ENCODE peak calls at places on chromosomes 5 and 9, in four cellular contexts. R is trophoblast cell, B is IMR-90, A is H9. F is an unnamed sample.

GRCh38 chr9:115411993-115412452 is 294.1 kb upstream of the TNC start:
- DNase-seq in A (no peak), B (peak; percentile 83), R (no peak), F (no peak)

GRCh38 chr9:131039129-131039954 is 30.4 kb downstream of the LAMC3 start:
- DNase-seq in R (no peak), A (no peak), B (no peak), F (no peak)

GRCh38 chr5:176995896-176996767 is 10.4 kb downstream of the UIMC1 start:
- DNase-seq in B (peak; percentile 79), A (no peak), R (no peak), F (no peak)

GRCh38 chr5:76724871-76725270 is 8.9 kb downstream of the F2R start:
- DNase-seq in B (peak; percentile 88), R (no peak), A (no peak), F (no peak)

GRCh38 chr9:30964332-30964731 is 1420.1 kb upstream of the ACO1 start:
- DNase-seq in B (no peak), R (no peak), A (no peak), F (no peak)

GRCh38 chr9:137982132-137982666 is 104.6 kb downstream of the CACNA1B start:
- DNase-seq in B (no peak), A (no peak), R (no peak), F (no peak)

GRCh38 chr9:133048595-133048994 is 13.2 kb upstream of the CEL start:
- DNase-seq in R (no peak), A (peak; percentile 52), B (peak; percentile 11), F (no peak)

GRCh38 chr9:36603006-36603405 is 30.3 kb downstream of the MELK start:
- DNase-seq in B (peak; percentile 66), R (no peak), A (no peak), F (no peak)

GRCh38 chr9:12862596-12862995 is 87.8 kb downstream of the LURAP1L start:
- DNase-seq in R (no peak), A (no peak), B (no peak), F (no peak)

GRCh38 chr5:117414926-117415325 is 840.3 kb upstream of the SEMA6A start:
- DNase-seq in R (no peak), A (no peak), B (no peak), F (no peak)

GRCh38 chr9:129895376-129896268 is 60.4 kb downstream of the USP20 start:
- DNase-seq in R (no peak), A (no peak), B (no peak), F (no peak)

GRCh38 chr5:68898961-68899471 is 194.8 kb upstream of the SLC30A5 start:
- DNase-seq in A (peak; percentile 68), B (peak; percentile 25), R (peak; percentile 51), F (no peak)

GRCh38 chr9:132012704-132013345 is 66.8 kb downstream of the MED27 start:
- DNase-seq in B (no peak), A (no peak), R (no peak), F (no peak)

GRCh38 chr9:112555844-112556482 is 69.3 kb downstream of the KIAA1958 start:
- DNase-seq in R (peak; percentile 55), B (no peak), A (no peak), F (no peak)

GRCh38 chr9:96025995-96026572 is 150.6 kb downstream of the ERCC6L2 start:
- DNase-seq in B (no peak), A (peak; percentile 89), R (no peak), F (peak; percentile 49)

GRCh38 chr5:42840279-42840678 is 28.6 kb upstream of the SELENOP start:
- DNase-seq in A (no peak), B (peak; percentile 58), R (no peak), F (no peak)

GRCh38 chr9:117083440-117083984 is 331.3 kb downstream of the ASTN2 start:
- DNase-seq in A (no peak), B (no peak), R (no peak), F (no peak)

GRCh38 chr5:155872801-155873200 is 454.2 kb upstream of the SGCD start:
- DNase-seq in A (no peak), R (no peak), B (peak; percentile 3), F (no peak)

GRCh38 chr9:69344459-69344858 is 19.4 kb downstream of the ENTREP1 start:
- DNase-seq in B (no peak), R (no peak), A (no peak), F (no peak)

DNA sequence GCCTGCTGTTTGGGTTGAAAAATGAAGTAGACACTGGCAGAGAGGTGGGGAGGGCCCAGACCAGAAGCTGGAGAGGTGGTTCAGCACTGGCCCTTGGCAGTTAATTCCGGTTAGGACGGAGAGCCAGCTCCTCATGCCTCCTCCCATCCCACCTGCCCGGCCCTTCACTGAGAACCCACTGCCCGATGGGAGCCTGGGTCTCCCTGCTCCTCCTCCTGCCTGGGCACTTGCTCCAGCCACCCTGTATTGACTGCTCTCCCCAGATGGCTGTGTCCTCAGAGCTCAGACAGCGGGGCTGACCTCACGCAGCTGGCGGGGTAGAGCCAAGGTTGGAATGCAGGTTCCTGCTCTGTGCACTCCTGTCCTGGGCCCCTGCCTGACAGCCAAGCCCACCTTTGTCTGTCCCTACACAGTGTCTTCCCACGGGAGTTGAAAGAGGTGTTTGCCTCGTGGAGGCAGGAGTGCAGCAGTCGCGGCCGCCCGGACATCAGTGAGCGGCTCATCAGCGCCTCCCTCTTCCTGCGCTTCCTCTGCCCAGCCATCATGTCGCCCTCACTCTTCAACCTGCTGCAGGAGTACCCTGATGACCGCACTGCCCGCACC is 114.7 kb downstream of the DAB2IP start:
- DNase-seq in R (no peak), B (no peak), A (no peak), F (no peak)
- H2AK5ac ChIP-seq in R (peak overlapping the region; percentile 23), B (peak overlapping the region; percentile 97), A (no peak overlapping the region), F (no peak overlapping the region)

DNA sequence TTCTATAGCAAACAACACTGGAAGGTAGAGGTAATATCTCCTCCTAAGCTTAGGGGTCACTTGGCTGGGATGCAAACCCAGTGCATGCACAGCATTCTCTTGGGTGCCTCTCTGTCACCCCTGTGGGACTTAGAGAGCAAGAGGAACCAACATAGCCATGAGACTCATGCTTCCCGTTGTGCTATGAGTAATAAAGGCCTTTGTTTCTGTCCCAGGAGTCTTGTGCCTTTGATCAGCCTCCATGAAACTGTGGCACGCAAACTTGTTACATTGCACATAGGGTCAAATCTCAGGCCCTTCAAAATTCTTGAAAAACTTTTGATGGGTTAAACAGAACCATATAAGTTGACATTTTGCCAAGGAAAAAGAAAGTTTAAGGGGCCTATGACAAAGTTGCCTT is 272.8 kb downstream of the TAF11L14 start:
- DNase-seq in A (no peak), R (no peak), B (no peak), F (no peak)
- H2AK5ac ChIP-seq in A (no peak overlapping the region), R (no peak overlapping the region), B (no peak overlapping the region), F (no peak overlapping the region)

GRCh38 chr9:88798476-88798875 is 192.8 kb upstream of the S1PR3 start:
- DNase-seq in A (no peak), B (no peak), R (no peak), F (no peak)
- H2AK5ac ChIP-seq in A (no peak overlapping the region), B (peak overlapping the region; percentile 3), R (no peak overlapping the region), F (no peak overlapping the region)

DNA sequence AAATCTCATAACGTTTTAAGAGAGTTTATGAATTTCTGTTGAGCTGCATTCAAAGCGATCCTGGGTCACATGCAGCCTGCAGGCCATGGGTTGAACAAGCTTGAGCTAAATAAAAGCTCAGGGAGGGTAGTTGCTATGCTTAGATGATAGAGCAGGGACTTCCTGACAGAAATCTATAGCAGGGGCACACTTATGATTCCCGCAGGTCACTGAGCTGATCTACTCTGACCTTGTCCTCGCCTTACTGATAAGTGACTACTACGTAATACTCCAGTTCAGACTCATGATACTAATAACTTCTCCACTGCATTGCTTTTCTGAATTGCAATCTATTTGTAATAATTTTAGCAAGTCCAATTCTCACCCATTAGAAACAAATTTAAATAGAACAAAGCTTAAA is 90.9 kb downstream of the NFIB start:
- DNase-seq in R (no peak), B (no peak), A (no peak), F (no peak)
- H2AK5ac ChIP-seq in R (no peak overlapping the region), B (no peak overlapping the region), A (no peak overlapping the region), F (no peak overlapping the region)

GRCh38 chr9:134813841-134814240 is 66.8 kb upstream of the FCN2 start:
- DNase-seq in A (no peak), B (no peak), R (no peak), F (no peak)
- H2AK5ac ChIP-seq in A (no peak overlapping the region), B (peak overlapping the region; percentile 99), R (no peak overlapping the region), F (peak overlapping the region; percentile 83)

GRCh38 chr5:78602400-78602799 is 46.2 kb downstream of the LHFPL2 start:
- DNase-seq in R (no peak), A (no peak), B (no peak), F (no peak)

GRCh38 chr5:78604693-78605092 is 43.9 kb downstream of the LHFPL2 start:
- DNase-seq in R (no peak), B (no peak), A (no peak), F (no peak)

GRCh38 chr5:78603636-78604175 is 44.9 kb downstream of the LHFPL2 start:
- DNase-seq in A (no peak), B (no peak), R (no peak), F (no peak)

GRCh38 chr5:78607864-78608263 is 40.7 kb downstream of the LHFPL2 start:
- DNase-seq in A (no peak), R (no peak), B (no peak), F (no peak)

DNA sequence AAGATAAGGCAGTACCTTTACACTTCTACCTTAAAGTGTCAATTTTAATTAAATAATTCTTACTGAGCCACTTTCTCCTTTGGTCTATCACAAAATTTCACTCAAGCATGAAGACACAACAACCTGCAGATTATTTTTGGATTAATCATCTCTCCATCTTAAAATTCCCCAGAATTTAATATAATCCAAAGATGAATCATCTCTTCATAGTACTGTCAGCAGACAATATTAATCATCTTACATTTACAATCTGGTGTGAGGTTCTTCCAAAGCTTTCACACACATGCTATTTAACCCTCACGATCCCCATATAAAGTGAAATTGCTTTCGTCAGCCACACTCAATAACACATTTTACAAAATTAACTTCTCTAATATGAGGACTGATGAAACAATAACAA is 43.0 kb downstream of the LHFPL2 start:
- DNase-seq in B (no peak), A (no peak), R (no peak), F (no peak)
- H2AK5ac ChIP-seq in B (no peak overlapping the region), A (no peak overlapping the region), R (no peak overlapping the region), F (no peak overlapping the region)

GRCh38 chr5:107269256-107269655 is 401.5 kb downstream of the EFNA5 start:
- DNase-seq in R (no peak), B (no peak), A (no peak), F (no peak)
- H2AK5ac ChIP-seq in R (no peak overlapping the region), B (no peak overlapping the region), A (no peak overlapping the region), F (no peak overlapping the region)

DNA sequence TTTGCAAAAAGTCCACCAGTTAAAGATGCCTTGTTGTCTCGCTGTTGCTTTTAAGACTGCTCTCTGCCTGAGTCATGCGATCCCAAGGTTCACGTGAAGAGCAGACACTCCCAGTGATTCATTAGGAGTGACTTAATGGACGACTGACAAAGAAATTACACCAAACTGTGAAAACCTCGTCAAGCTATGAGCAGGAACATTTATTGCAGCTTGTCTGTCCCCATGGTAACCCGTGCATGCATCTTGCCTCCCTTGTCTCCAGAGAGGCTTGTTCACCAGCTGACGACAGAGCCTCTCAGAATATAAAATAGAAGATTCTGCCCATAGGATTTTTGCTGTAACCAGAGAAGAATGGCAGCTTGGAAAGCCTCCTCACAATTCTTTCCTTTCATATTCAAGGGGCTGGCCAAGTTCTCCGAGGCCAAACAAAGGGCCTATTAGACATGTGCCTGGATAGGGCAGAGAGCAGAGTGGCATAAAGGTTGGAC is 352.7 kb downstream of the SPOCK1 start:
- DNase-seq in A (no peak), R (peak; percentile 49), B (peak; percentile 96), F (no peak)
- H2AK5ac ChIP-seq in A (no peak overlapping the region), R (no peak overlapping the region), B (no peak overlapping the region), F (no peak overlapping the region)

GRCh38 chr9:13970426-13970825 is 343.5 kb downstream of the NFIB start:
- DNase-seq in R (no peak), B (no peak), A (no peak), F (no peak)
- H2AK5ac ChIP-seq in R (no peak overlapping the region), B (no peak overlapping the region), A (no peak overlapping the region), F (no peak overlapping the region)